ENCODE peak calls at places on chromosome 13, in ten cellular contexts. K is mammary epithelial cell; A is coronary artery; Z is transverse colon; F is tibial nerve; P is right atrium auricular region; H is CD8-positive, alpha-beta memory T cell; N is lower lobe of right lung; S is foreskin fibroblast; T is right cardiac atrium. Y is an unnamed sample.

GRCh38 chr13:43529796-43530195 is 257.0 kb downstream of the ENOX1 start:
- DNase-seq in K (peak; percentile 62), A (no peak), Z (no peak), F (no peak), P (no peak), H (no peak), N (no peak), S (no peak), T (no peak), Y (no peak)

GRCh38 chr13:74288361-74288911 is 154.2 kb upstream of the KLF12 start:
- DNase-seq in K (peak; percentile 21), A (no peak), Z (peak; percentile 49), F (no peak), P (no peak), H (peak; percentile 52), N (no peak), S (peak; percentile 27), T (peak; percentile 62), Y (peak; percentile 39)

GRCh38 chr13:58324130-58324529 is 692.6 kb downstream of the PCDH17 start:
- DNase-seq in K (no peak), A (no peak), Z (no peak), F (no peak), P (no peak), H (no peak), N (no peak), S (no peak), T (no peak), Y (no peak)

GRCh38 chr13:108437496-108437895 is 168.0 kb downstream of the TNFSF13B start:
- DNase-seq in K (peak; percentile 14), A (no peak), Z (no peak), F (no peak), P (no peak), H (no peak), N (no peak), S (peak; percentile 7), T (no peak), Y (no peak)

GRCh38 chr13:103324641-103325040 is 258.4 kb upstream of the SLC10A2 start:
- DNase-seq in K (no peak), A (no peak), Z (no peak), F (no peak), P (no peak), H (no peak), N (no peak), S (no peak), T (no peak), Y (no peak)

GRCh38 chr13:84812078-84812477 is 929.8 kb upstream of the SLITRK1 start:
- DNase-seq in K (no peak), A (no peak), Z (no peak), F (no peak), P (no peak), H (no peak), N (no peak), S (no peak), T (no peak), Y (no peak)

GRCh38 chr13:48497669-48498068 is 35.2 kb downstream of the RCBTB2 start:
- DNase-seq in K (no peak), A (no peak), Z (no peak), F (no peak), P (no peak), H (no peak), N (no peak), S (no peak), T (no peak), Y (no peak)

GRCh38 chr13:66518068-66518467 is 712.1 kb downstream of the PCDH9 start:
- DNase-seq in K (no peak), A (no peak), Z (no peak), F (no peak), P (no peak), H (no peak), N (no peak), S (no peak), T (no peak), Y (no peak)

GRCh38 chr13:100608906-100609305 is 20.3 kb upstream of the GGACT start:
- DNase-seq in K (no peak), A (no peak), Z (peak; percentile 34), F (no peak), P (no peak), H (no peak), N (no peak), S (no peak), T (no peak), Y (no peak)
- H3K4me3 ChIP-seq in K (no peak overlapping the region), A (no peak overlapping the region), Z (no peak overlapping the region), F (no peak overlapping the region), P (no peak overlapping the region), H (no peak overlapping the region), N (no peak overlapping the region), S (no peak overlapping the region), T (no peak overlapping the region), Y (no peak overlapping the region)

GRCh38 chr13:100510208-100510997 is 78.2 kb downstream of the GGACT start:
- DNase-seq in K (no peak), A (no peak), Z (no peak), F (no peak), P (no peak), H (no peak), N (no peak), S (no peak), T (no peak), Y (no peak)
- H3K4me3 ChIP-seq in K (no peak overlapping the region), A (no peak overlapping the region), Z (no peak overlapping the region), F (no peak overlapping the region), P (no peak overlapping the region), H (no peak overlapping the region), N (no peak overlapping the region), S (no peak overlapping the region), T (no peak overlapping the region), Y (no peak overlapping the region)

GRCh38 chr13:106534844-106535551 is 464 bp downstream of the EFNB2 start:
- DNase-seq in K (peak; percentile 26), A (no peak), Z (no peak), F (no peak), P (no peak), H (peak; percentile 42), N (peak; percentile 53), S (peak; percentile 54), T (peak; percentile 49), Y (peak; percentile 40)

GRCh38 chr13:106535552-106536243 is at the start of gene EFNB2:
- DNase-seq in K (peak; percentile 96), A (peak; percentile 87), Z (peak; percentile 93), F (peak; percentile 69), P (peak; percentile 79), H (peak; percentile 87), N (peak; percentile 92), S (peak; percentile 99), T (peak; percentile 95), Y (peak; percentile 88)

GRCh38 chr13:106533101-106533939 is 2.1 kb downstream of the EFNB2 start:
- DNase-seq in K (peak; percentile 76), A (peak; percentile 83), Z (peak; percentile 89), F (peak; percentile 67), P (peak; percentile 85), H (peak; percentile 11), N (peak; percentile 89), S (peak; percentile 96), T (peak; percentile 93), Y (peak; percentile 14)

GRCh38 chr13:106532111-106532929 is 3.1 kb downstream of the EFNB2 start:
- DNase-seq in K (peak; percentile 37), A (no peak), Z (no peak), F (no peak), P (no peak), H (no peak), N (no peak), S (peak; percentile 71), T (peak; percentile 17), Y (no peak)

DNA sequence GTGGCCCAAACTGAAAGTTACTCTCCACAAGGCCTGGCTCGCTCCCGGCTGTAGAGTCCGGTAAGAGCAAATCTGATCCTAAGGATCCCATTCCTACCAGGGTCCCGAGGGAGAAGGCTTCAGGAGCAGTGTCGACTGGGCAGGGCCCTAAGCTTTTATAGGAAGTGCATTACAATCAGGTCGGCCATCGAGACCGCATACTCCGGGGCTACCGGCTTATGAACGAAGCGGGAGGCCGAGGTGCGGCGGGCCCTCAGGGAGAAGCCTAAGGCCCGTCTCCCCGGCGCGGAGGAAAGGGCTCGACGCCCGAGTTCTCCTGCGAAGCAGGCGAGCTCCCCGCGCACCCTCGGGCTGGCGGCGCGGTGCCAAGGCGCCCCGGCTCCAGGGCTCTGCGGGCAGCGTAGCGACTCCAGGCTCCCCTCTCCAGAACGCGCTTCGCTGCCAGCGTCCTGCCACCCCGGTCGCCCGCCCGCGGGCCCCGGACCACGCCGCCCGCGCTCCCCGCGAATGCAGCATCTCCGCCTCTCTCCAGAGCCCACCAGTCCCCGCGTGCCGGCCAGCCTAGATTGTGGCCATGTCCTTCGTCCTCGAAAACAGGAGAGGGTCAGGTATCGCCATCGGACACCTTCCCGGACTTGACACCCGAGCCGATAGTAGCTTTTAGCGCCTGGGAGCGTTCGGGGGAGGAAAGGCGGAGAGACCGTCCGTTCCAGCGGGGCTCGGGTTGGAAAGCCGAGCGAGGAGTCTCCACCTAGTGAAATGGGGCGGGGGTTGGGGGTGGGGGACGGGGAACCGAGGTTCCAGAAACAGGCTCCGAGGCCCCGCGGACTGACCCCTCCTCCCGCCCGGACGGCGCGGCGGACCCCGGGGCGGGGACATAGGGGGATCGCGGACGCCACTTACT is 1.3 kb downstream of the EFNB2 start:
- DNase-seq in K (peak; percentile 57), A (peak; percentile 79), Z (peak; percentile 63), F (peak; percentile 44), P (no peak), H (peak; percentile 27), N (peak; percentile 75), S (peak; percentile 88), T (peak; percentile 76), Y (peak; percentile 14)
- H3K4me3 ChIP-seq in K (peak overlapping the region; percentile 88), A (peak overlapping the region; percentile 77), Z (peak overlapping the region; percentile 88), F (peak overlapping the region; percentile 54), P (peak overlapping the region; percentile 72), H (peak overlapping the region; percentile 27), N (peak overlapping the region; percentile 88), S (peak overlapping the region; percentile 67), T (peak overlapping the region; percentile 88), Y (peak overlapping the region; percentile 10)

GRCh38 chr13:93243375-93244063 is 16.9 kb downstream of the GPC6 start:
- DNase-seq in K (no peak), A (no peak), Z (no peak), F (no peak), P (no peak), H (no peak), N (no peak), S (no peak), T (peak; percentile 18), Y (no peak)

GRCh38 chr13:93248627-93249047 is 22.0 kb downstream of the GPC6 start:
- DNase-seq in K (no peak), A (no peak), Z (no peak), F (no peak), P (no peak), H (no peak), N (peak; percentile 68), S (peak; percentile 35), T (peak; percentile 34), Y (no peak)

GRCh38 chr13:93246069-93246468 is 19.5 kb downstream of the GPC6 start:
- DNase-seq in K (no peak), A (no peak), Z (no peak), F (no peak), P (no peak), H (no peak), N (no peak), S (no peak), T (no peak), Y (no peak)

GRCh38 chr13:93244141-93244917 is 17.7 kb downstream of the GPC6 start:
- DNase-seq in K (peak; percentile 63), A (no peak), Z (no peak), F (no peak), P (no peak), H (no peak), N (no peak), S (peak; percentile 61), T (peak; percentile 58), Y (no peak)

DNA sequence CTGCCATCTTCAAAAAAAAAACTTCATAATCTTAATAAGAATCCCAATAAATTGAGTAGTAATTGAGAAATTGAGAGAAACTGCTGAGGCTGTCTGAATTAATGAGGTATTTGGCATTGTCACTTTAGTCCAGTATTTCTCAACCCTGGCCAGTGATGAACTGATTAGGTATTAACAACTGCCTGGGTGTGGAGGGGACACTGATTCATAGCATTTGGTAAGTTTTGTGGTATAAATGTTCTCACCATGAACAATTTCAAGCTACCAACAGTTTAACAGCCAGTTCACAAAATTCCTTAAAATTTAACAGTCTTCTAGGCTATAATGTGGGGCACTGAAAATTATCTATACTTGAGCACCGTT is 18.3 kb downstream of the GPC6 start:
- DNase-seq in K (peak; percentile 75), A (no peak), Z (no peak), F (no peak), P (no peak), H (no peak), N (no peak), S (peak; percentile 46), T (no peak), Y (no peak)
- H3K4me3 ChIP-seq in K (no peak overlapping the region), A (peak overlapping the region; percentile 65), Z (peak overlapping the region; percentile 21), F (peak overlapping the region; percentile 31), P (peak overlapping the region; percentile 38), H (no peak overlapping the region), N (peak overlapping the region; percentile 38), S (peak overlapping the region; percentile 35), T (peak overlapping the region; percentile 39), Y (no peak overlapping the region)

Y was measured in CD4-positive, alpha-beta memory T cell.